ENCODE peak calls at places on chromosomes 1 and 21, in four cellular contexts. D is Karpas-422, B is heart right ventricle, C is fibroblast of lung. Y is an unnamed sample.

GRCh38 chr1:156104065-156104810 is 10.3 kb upstream of the LMNA start:
- DNase-seq in D (no peak), B (peak; percentile 76), C (peak; percentile 75), Y (peak; percentile 98)

GRCh38 chr1:232267092-232267836 is 362.7 kb downstream of the SIPA1L2 start:
- DNase-seq in D (no peak), B (no peak), C (no peak), Y (no peak)

GRCh38 chr1:36432616-36433015 is 17.6 kb downstream of the OSCP1 start:
- DNase-seq in D (no peak), B (no peak), C (no peak), Y (no peak)

GRCh38 chr1:1808206-1808605 is 29.9 kb upstream of the NADK start:
- DNase-seq in D (no peak), B (no peak), C (no peak), Y (no peak)

GRCh38 chr21:39084073-39084472 is 99.2 kb downstream of the PSMG1 start:
- DNase-seq in D (no peak), B (no peak), C (no peak), Y (no peak)

GRCh38 chr1:31504001-31504400 is 72.3 kb upstream of the TINAGL1 start:
- DNase-seq in D (no peak), B (no peak), C (no peak), Y (no peak)

GRCh38 chr1:25769625-25770024 is 30.4 kb upstream of the SELENON start:
- DNase-seq in D (no peak), B (no peak), C (no peak), Y (no peak)

GRCh38 chr1:7401814-7402547 is 369.1 kb upstream of the VAMP3 start:
- DNase-seq in D (no peak), B (no peak), C (peak; percentile 100), Y (peak; percentile 88)

GRCh38 chr1:199399996-199400714 is 627.4 kb upstream of the NR5A2 start:
- DNase-seq in D (no peak), B (no peak), C (no peak), Y (no peak)

GRCh38 chr21:16047857-16048256 is 318.1 kb downstream of the USP25 start:
- DNase-seq in D (no peak), B (no peak), C (peak; percentile 37), Y (no peak)

GRCh38 chr1:172269084-172269483 is 151.4 kb upstream of the C1orf105 start:
- DNase-seq in D (no peak), B (no peak), C (no peak), Y (no peak)

GRCh38 chr1:161930064-161930463 is 93.6 kb downstream of the OLFML2B start:
- DNase-seq in D (no peak), B (no peak), C (peak; percentile 60), Y (no peak)

GRCh38 chr1:38454236-38454635 is 405.3 kb downstream of the RRAGC start:
- DNase-seq in D (no peak), B (no peak), C (no peak), Y (peak; percentile 25)

GRCh38 chr1:23422955-23423354 is 1.6 kb downstream of the TCEA3 start:
- DNase-seq in D (no peak), B (no peak), C (no peak), Y (no peak)

GRCh38 chr1:154998818-154999650 is 3.6 kb upstream of the ZBTB7B start:
- DNase-seq in D (peak; percentile 92), B (peak; percentile 77), C (peak; percentile 59), Y (peak; percentile 67)

GRCh38 chr1:183575606-183576005 is 14.7 kb downstream of the NCF2 start:
- DNase-seq in D (no peak), B (no peak), C (no peak), Y (no peak)

GRCh38 chr1:183580281-183580682 is 10.0 kb downstream of the NCF2 start:
- DNase-seq in D (peak; percentile 73), B (no peak), C (no peak), Y (no peak)

GRCh38 chr1:183577897-183578470 is 12.3 kb downstream of the NCF2 start:
- DNase-seq in D (no peak), B (no peak), C (no peak), Y (no peak)

GRCh38 chr1:183576537-183576936 is 13.7 kb downstream of the NCF2 start:
- DNase-seq in D (no peak), B (peak; percentile 47), C (no peak), Y (no peak)

DNA sequence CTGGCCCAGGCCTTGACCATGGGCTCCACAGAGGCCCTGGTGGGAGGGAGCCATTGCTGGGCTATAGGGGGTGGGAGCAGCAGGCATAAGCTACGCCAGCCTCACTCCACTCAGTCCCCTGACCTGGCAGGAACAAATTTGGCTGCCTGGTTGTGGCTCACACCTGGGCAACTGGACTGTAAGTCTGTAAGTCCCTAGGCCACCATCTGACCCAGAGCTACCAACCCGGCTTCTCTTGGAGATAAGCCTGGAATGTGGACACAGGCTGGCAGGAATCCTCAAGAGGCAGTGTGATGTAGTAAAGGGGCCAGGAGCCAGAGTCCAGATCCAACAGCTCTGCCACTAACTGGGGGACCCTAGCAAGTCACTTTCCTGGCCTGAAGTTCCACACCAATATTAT is 11.4 kb downstream of the NCF2 start:
- DNase-seq in D (no peak), B (no peak), C (no peak), Y (no peak)
- H3K4me3 ChIP-seq in D (no peak overlapping the region), B (no peak overlapping the region), C (no peak overlapping the region), Y (no peak overlapping the region)

DNA sequence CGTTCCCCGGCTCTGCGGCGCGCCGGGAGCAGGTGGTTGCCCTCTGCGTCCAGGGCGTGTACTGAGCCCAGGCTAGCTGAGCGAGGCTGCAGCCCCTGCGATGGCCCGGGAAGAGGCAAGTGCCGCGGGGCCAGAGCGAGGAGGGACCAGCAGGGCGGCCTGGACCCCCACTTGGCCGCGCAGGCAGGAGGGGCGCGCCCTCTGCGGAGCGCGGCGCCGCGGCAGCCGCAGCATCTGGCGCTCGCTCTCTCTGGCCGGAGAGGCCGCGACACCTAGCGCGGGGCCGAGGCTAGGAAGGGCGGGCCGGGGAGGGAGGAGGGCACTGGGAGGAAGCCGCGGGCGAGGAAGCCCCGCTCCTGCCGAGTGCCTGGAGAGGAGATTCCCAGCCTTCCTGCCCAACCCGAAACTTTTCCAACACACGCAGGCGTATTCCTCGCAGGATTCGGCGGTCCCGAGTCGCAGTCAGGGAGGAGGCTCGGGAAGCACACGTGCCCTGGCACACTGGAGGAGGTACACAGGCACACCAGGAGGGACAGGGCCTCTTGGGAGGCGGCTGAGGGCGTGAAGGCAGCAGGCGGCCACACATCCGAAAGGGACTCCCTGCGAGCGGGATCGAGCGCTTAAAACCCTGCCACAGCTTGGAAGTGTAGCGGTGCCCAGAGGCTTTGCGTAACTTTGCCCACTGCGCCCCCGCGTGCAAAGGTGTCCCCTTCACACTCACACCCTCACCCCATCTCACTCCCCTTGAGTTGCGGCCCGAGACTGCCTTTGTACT is 4.8 kb upstream of the PROX1 start:
- DNase-seq in D (no peak), B (peak; percentile 46), C (peak; percentile 13), Y (peak; percentile 32)
- H3K4me3 ChIP-seq in D (no peak overlapping the region), B (peak overlapping the region; percentile 45), C (no peak overlapping the region), Y (no peak overlapping the region)

DNA sequence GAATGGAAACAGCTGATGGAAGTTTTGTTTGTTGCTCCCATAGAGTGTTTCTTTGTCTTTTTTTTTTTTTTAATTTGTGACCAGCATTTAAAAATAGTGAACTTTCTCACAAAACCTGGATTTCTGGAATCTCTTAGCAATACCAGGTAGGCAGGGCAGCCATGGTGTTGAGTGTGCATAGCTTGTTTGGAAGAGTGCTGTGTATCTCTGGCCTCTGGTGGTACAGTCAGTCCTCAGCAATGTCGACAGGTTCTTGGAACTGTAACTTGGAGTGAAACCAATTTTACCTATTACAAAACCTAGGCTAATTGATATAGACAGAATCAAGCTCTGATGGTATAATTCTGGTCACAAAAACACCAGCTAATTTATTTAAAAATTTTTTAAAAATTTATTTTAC is 6.7 kb downstream of the AADACL3 start:
- DNase-seq in D (no peak), B (no peak), C (no peak), Y (no peak)
- H3K4me3 ChIP-seq in D (no peak overlapping the region), B (no peak overlapping the region), C (no peak overlapping the region), Y (no peak overlapping the region)

DNA sequence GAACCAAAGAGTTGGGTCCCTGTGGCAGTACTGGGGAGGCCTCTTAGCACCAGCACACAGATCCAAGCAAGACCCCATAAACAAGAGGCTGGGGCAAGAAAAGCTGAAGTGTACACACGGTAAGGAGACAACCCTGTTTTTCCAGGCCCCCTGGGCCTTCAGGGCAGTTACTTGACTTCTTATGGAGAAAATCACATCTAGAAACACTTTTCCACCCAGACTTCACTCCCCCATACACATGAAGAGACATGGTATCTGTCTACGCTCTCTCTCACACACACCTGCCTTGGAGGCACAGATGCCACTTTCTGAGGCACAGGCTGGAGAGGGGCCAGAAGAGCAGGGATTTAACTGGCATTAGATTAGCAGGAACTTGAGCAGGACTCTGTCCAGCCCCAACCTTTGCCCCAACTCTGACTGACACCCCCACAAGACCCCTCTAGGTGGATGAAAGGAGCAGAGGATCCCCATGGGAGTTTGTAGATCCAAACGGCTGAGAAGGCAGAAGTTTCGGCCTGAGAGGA is 2.2 kb downstream of the CERS2 start:
- DNase-seq in D (no peak), B (no peak), C (no peak), Y (no peak)
- H3K4me3 ChIP-seq in D (peak overlapping the region; percentile 74), B (peak overlapping the region; percentile 95), C (peak overlapping the region; percentile 94), Y (peak overlapping the region; percentile 82)

DNA sequence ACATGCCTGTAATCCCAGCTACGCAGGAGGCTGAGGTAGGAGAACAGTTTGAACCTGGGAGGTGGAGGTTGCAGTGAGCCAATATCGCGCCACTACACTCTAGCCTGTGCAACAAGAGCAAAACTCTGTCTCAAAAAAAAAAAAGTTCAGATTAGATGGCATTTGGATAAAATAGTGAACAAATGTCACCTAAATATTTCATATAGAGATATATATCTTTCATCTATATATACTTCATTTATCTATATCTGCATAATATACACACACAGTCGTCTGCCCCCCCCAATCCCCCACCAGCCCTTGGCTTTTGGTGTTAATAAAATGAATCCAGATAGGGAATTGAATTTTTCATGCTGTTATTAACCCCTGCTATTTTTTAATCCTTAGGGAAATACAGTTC is 5.0 kb downstream of the PPP1R15B start:
- DNase-seq in D (no peak), B (no peak), C (no peak), Y (no peak)
- H3K4me3 ChIP-seq in D (peak overlapping the region; percentile 98), B (peak overlapping the region; percentile 85), C (peak overlapping the region; percentile 98), Y (peak overlapping the region; percentile 91)

GRCh38 chr1:46196609-46197008 is 1.6 kb downstream of the POMGNT1 start:
- DNase-seq in D (no peak), B (no peak), C (no peak), Y (no peak)
- H3K4me3 ChIP-seq in D (no peak overlapping the region), B (no peak overlapping the region), C (no peak overlapping the region), Y (no peak overlapping the region)

Y was measured in MG63.